ENCODE peak calls at places on chromosomes 16 and 17, in eight cellular contexts. E, G, T, R, Z, H, J and D are unnamed samples.

GRCh38 chr16:55136356-55136755 is 187.6 kb upstream of the IRX6 start:
- DNase-seq in E (no peak), G (no peak), T (no peak), R (no peak), Z (no peak), H (no peak), J (no peak), D (no peak)

GRCh38 chr17:77400445-77400870 is 259.7 kb downstream of the SEC14L1 start:
- DNase-seq in E (peak; percentile 67), G (peak; percentile 65), T (peak; percentile 27), R (peak; percentile 71), Z (peak; percentile 61), H (peak; percentile 43), J (no peak), D (peak; percentile 93)

GRCh38 chr17:62111562-62112180 is 46.6 kb upstream of the MED13 start:
- DNase-seq in E (no peak), G (no peak), T (no peak), R (peak; percentile 16), Z (no peak), H (no peak), J (no peak), D (no peak)

GRCh38 chr17:72702136-72702735 is 390.3 kb downstream of the SLC39A11 start:
- DNase-seq in E (no peak), G (no peak), T (no peak), R (no peak), Z (no peak), H (no peak), J (no peak), D (no peak)

GRCh38 chr16:85695196-85696128 is 6.7 kb upstream of the GINS2 start:
- DNase-seq in E (peak; percentile 27), G (no peak), T (no peak), R (no peak), Z (no peak), H (no peak), J (no peak), D (no peak)

GRCh38 chr16:84018710-84019109 is 23.9 kb downstream of the SLC38A8 start:
- DNase-seq in E (no peak), G (no peak), T (no peak), R (no peak), Z (no peak), H (no peak), J (no peak), D (no peak)

GRCh38 chr17:75822119-75822799 is 21.9 kb downstream of the UNC13D start:
- DNase-seq in E (no peak), G (no peak), T (peak; percentile 68), R (no peak), Z (no peak), H (no peak), J (no peak), D (no peak)

GRCh38 chr16:29702307-29702706 is 23.3 kb downstream of the QPRT start:
- DNase-seq in E (no peak), G (no peak), T (no peak), R (no peak), Z (no peak), H (no peak), J (no peak), D (no peak)

GRCh38 chr16:35342012-35342411 is 1882.6 kb downstream of the TP53TG3F start:
- DNase-seq in E (no peak), G (no peak), T (no peak), R (no peak), Z (no peak), H (no peak), J (no peak), D (no peak)

GRCh38 chr16:12503201-12503600 is 300.5 kb downstream of the CPPED1 start:
- DNase-seq in E (no peak), G (no peak), T (peak; percentile 83), R (no peak), Z (no peak), H (peak; percentile 14), J (no peak), D (no peak)

GRCh38 chr16:56789360-56789759 is 59.4 kb downstream of the NUP93 start:
- DNase-seq in E (peak; percentile 40), G (no peak), T (peak; percentile 69), R (no peak), Z (no peak), H (peak; percentile 52), J (no peak), D (peak; percentile 67)

GRCh38 chr16:68369168-68369567 is 58.3 kb downstream of the PRMT7 start:
- DNase-seq in E (no peak), G (no peak), T (no peak), R (no peak), Z (no peak), H (no peak), J (no peak), D (no peak)

GRCh38 chr17:27569257-27569722 is 61.7 kb upstream of the LGALS9 start:
- DNase-seq in E (peak; percentile 66), G (no peak), T (peak; percentile 5), R (peak; percentile 91), Z (peak; percentile 7), H (peak; percentile 89), J (no peak), D (peak; percentile 77)

GRCh38 chr16:58258326-58258725 is 36.5 kb downstream of the PRSS54 start:
- DNase-seq in E (no peak), G (no peak), T (no peak), R (no peak), Z (no peak), H (no peak), J (no peak), D (no peak)

GRCh38 chr17:67132366-67132765 is 88.0 kb downstream of the CACNG1 start:
- DNase-seq in E (no peak), G (no peak), T (peak; percentile 45), R (no peak), Z (no peak), H (no peak), J (no peak), D (no peak)

GRCh38 chr17:75872434-75873351 is 5.7 kb downstream of the TRIM47 start:
- DNase-seq in E (peak; percentile 89), G (no peak), T (peak; percentile 49), R (peak; percentile 68), Z (peak; percentile 43), H (peak; percentile 46), J (no peak), D (no peak)

GRCh38 chr16:85220125-85220839 is 108.0 kb upstream of the CIBAR2 start:
- DNase-seq in E (peak; percentile 84), G (no peak), T (peak; percentile 96), R (no peak), Z (no peak), H (no peak), J (peak; percentile 82), D (peak; percentile 87)

GRCh38 chr17:36743130-36743529 is 141.7 kb downstream of the MRM1 start:
- DNase-seq in E (no peak), G (no peak), T (no peak), R (peak; percentile 21), Z (no peak), H (no peak), J (no peak), D (no peak)

GRCh38 chr17:62705781-62706597 is 78.5 kb downstream of the MRC2 start:
- DNase-seq in E (peak; percentile 55), G (no peak), T (no peak), R (peak; percentile 64), Z (no peak), H (no peak), J (no peak), D (peak; percentile 30)

GRCh38 chr17:81277421-81277820 is 17.7 kb downstream of the SLC38A10 start:
- DNase-seq in E (peak; percentile 75), G (no peak), T (peak; percentile 89), R (no peak), Z (no peak), H (no peak), J (no peak), D (no peak)

GRCh38 chr16:22220714-22221113 is 14.6 kb downstream of the EEF2K start:
- DNase-seq in E (peak; percentile 64), G (no peak), T (no peak), R (no peak), Z (no peak), H (no peak), J (peak; percentile 77), D (no peak)

GRCh38 chr16:67672739-67673662 is 6.4 kb downstream of the C16orf86 start:
- DNase-seq in E (peak; percentile 76), G (no peak), T (peak; percentile 32), R (peak; percentile 87), Z (no peak), H (peak; percentile 87), J (no peak), D (peak; percentile 81)

GRCh38 chr17:58667934-58668597 is 23.8 kb downstream of the TEX14 start:
- DNase-seq in E (no peak), G (no peak), T (no peak), R (no peak), Z (no peak), H (no peak), J (no peak), D (no peak)

GRCh38 chr17:33474789-33475188 is 181.7 kb upstream of the ASIC2 start:
- DNase-seq in E (no peak), G (no peak), T (no peak), R (no peak), Z (no peak), H (no peak), J (no peak), D (no peak)

GRCh38 chr17:15261063-15261817 is 3.9 kb downstream of the PMP22 start:
- DNase-seq in E (peak; percentile 72), G (no peak), T (no peak), R (peak; percentile 77), Z (no peak), H (peak; percentile 30), J (peak; percentile 74), D (peak; percentile 26)

GRCh38 chr16:22318690-22319358 is 21.6 kb downstream of the POLR3E start:
- DNase-seq in E (no peak), G (peak; percentile 15), T (no peak), R (peak; percentile 77), Z (peak; percentile 38), H (peak; percentile 63), J (no peak), D (peak; percentile 60)

GRCh38 chr17:56596741-56597494 is 3.4 kb downstream of the NOG start:
- DNase-seq in E (no peak), G (no peak), T (no peak), R (peak; percentile 67), Z (no peak), H (no peak), J (no peak), D (peak; percentile 82)

GRCh38 chr17:35889241-35889640 is 9.1 kb upstream of the CCL5 start:
- DNase-seq in E (no peak), G (no peak), T (no peak), R (no peak), Z (no peak), H (no peak), J (no peak), D (no peak)

GRCh38 chr17:17151962-17152361 is 54.2 kb downstream of the PLD6 start:
- DNase-seq in E (peak; percentile 94), G (no peak), T (no peak), R (no peak), Z (no peak), H (no peak), J (peak; percentile 85), D (no peak)

GRCh38 chr16:23914935-23915549 is 79.3 kb downstream of the PRKCB start:
- DNase-seq in E (no peak), G (no peak), T (no peak), R (no peak), Z (no peak), H (no peak), J (no peak), D (no peak)

GRCh38 chr17:72916991-72917390 is 175.5 kb downstream of the SLC39A11 start:
- DNase-seq in E (no peak), G (no peak), T (no peak), R (no peak), Z (no peak), H (no peak), J (no peak), D (no peak)

GRCh38 chr16:17914168-17914567 is 422.4 kb downstream of the NPIPA8 start:
- DNase-seq in E (no peak), G (no peak), T (no peak), R (no peak), Z (no peak), H (no peak), J (no peak), D (no peak)

GRCh38 chr17:80009391-80010282 is 26.0 kb downstream of the TBC1D16 start:
- DNase-seq in E (no peak), G (no peak), T (no peak), R (no peak), Z (no peak), H (no peak), J (no peak), D (no peak)

GRCh38 chr16:57525761-57526160 is 10.6 kb downstream of the CCDC102A start:
- DNase-seq in E (peak; percentile 27), G (no peak), T (no peak), R (no peak), Z (no peak), H (no peak), J (no peak), D (no peak)